ENCODE peak calls at places on chromosome 17, in seven cellular contexts. R is GDM1; F is progenitor cell of endocrine pancreas; H is MM.1S; W is COR-L47; J is activated effector memory CD4-positive, alpha-beta T cell treated with Interleukin-2 at 50 U/mL for 16 hours; C is NCI-H2029 treated with DMSO at 0.1 percent for 48 hours. V is an unnamed sample.

GRCh38 chr17:3043737-3044365 is 19.6 kb downstream of the OR1D5 start:
- DNase-seq in R (no peak), F (no peak), H (peak), W (no peak), J (no peak), C (no peak), V (no peak)

GRCh38 chr17:10772425-10773380 is 31.2 kb downstream of the TMEM238L start:
- DNase-seq in R (no peak), F (no peak), H (peak), W (no peak), J (no peak), C (no peak), V (peak)

GRCh38 chr17:73657473-73658116 is 13.3 kb upstream of the SDK2 start:
- DNase-seq in R (no peak), F (peak), H (no peak), W (peak), J (no peak), C (no peak), V (no peak)

GRCh38 chr17:82061047-82061925 is 4.3 kb downstream of the DUS1L start:
- DNase-seq in R (no peak), F (no peak), H (no peak), W (no peak), J (no peak), C (no peak), V (no peak)

GRCh38 chr17:8192070-8192815 is 2.3 kb upstream of the BORCS6 start:
- DNase-seq in R (peak), F (peak), H (peak), W (peak), J (peak), C (peak), V (no peak)

GRCh38 chr17:67637901-67638641 is 79.7 kb upstream of the NOL11 start:
- DNase-seq in R (no peak), F (no peak), H (no peak), W (no peak), J (no peak), C (no peak), V (no peak)

GRCh38 chr17:67245694-67246397 is 850 bp upstream of the HELZ start:
- DNase-seq in R (no peak), F (peak), H (no peak), W (peak), J (peak), C (no peak), V (peak)

GRCh38 chr17:77841742-77842141 is 116.8 kb upstream of the TNRC6C start:
- DNase-seq in R (no peak), F (no peak), H (no peak), W (no peak), J (no peak), C (peak), V (no peak)

V was measured in activated CD4-positive, alpha-beta T cell treated with anti-CD3 and anti-CD28 coated beads, Interleukin-2, amount 50 U/mL, for 24 hours.